ENCODE peak calls at places on chromosomes 11 and 22, in eight cellular contexts. O is CD4-positive, alpha-beta memory T cell; Y is CD8-positive, alpha-beta memory T cell; L is ovary; J is GM23248; T is colonic mucosa; E is astrocyte; I is kidney. X is an unnamed sample. For H3K4me1 and H3K36me3, the result is how much of the 10 kb centered on the place peaks cover.

GRCh38 chr11:66478823-66479740 is 1.2 kb upstream of the DPP3 start:
- DNase-seq in O (peak), Y (no peak), L (peak), J (peak), T (peak), E (peak), I (peak), X (no peak)

GRCh38 chr11:64876226-64876750 is 2.1 kb downstream of the EHD1 start:
- DNase-seq in O (no peak), Y (no peak), L (no peak), J (peak), T (no peak), E (no peak), I (peak), X (no peak)

GRCh38 chr11:33177676-33178336 is 16.5 kb upstream of the CSTF3 start:
- DNase-seq in O (no peak), Y (no peak), L (no peak), J (no peak), T (no peak), E (no peak), I (no peak), X (no peak)

GRCh38 chr11:83641511-83641910 is 355.3 kb upstream of the CCDC90B start:
- DNase-seq in O (no peak), Y (no peak), L (no peak), J (peak), T (no peak), E (no peak), I (no peak), X (no peak)

GRCh38 chr11:131253885-131254204 is 116.6 kb upstream of the NTM start:
- DNase-seq in O (no peak), Y (no peak), L (peak), J (peak), T (no peak), E (no peak), I (no peak), X (no peak)

GRCh38 chr11:105155679-105156078 is 16.1 kb upstream of the CARD18 start:
- DNase-seq in O (no peak), Y (no peak), L (no peak), J (no peak), T (no peak), E (no peak), I (no peak), X (no peak)

GRCh38 chr22:47395481-47395880 is 633.0 kb downstream of the TBC1D22A start:
- DNase-seq in O (no peak), Y (no peak), L (no peak), J (no peak), T (no peak), E (peak), I (peak), X (no peak)

GRCh38 chr11:8268530-8269461 is 5.1 kb upstream of the LMO1 start:
- DNase-seq in O (no peak), Y (no peak), L (peak), J (peak), T (no peak), E (no peak), I (peak), X (no peak)

GRCh38 chr11:110711776-110712642 is at the start of gene ARHGAP20:
- DNase-seq in O (peak), Y (peak), L (peak), J (peak), T (peak), E (peak), I (peak), X (no peak)

GRCh38 chr22:28907311-28908008 is 24.1 kb downstream of the ZNRF3 start:
- DNase-seq in O (no peak), Y (no peak), L (peak), J (no peak), T (no peak), E (no peak), I (no peak), X (no peak)

GRCh38 chr11:27563201-27563600 is 56.6 kb upstream of the LIN7C start:
- DNase-seq in O (no peak), Y (no peak), L (no peak), J (peak), T (no peak), E (peak), I (no peak), X (no peak)

DNA sequence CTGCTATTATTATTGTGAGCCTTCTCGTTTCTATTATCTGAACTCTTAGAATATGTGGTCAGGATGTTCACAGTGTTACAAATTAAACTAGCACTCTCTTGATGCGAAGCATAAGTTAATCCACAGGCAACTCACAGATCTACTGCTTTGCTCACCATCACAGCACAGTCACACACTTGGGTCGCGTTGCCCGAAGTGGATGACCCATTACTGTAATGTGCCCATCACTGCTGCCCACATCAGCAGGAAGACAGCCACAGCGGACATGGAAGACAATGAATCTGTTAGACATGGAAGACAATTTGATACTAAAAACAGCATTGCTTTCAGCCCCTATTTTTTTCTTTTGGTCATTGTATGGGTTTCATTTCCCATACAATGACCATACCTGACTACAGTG is 216.4 kb upstream of the B3GAT1 start:
- DNase-seq in O (no peak), Y (no peak), L (no peak), J (no peak), T (no peak), E (no peak), I (peak), X (no peak)
- H3K4me1 ChIP-seq in O (under half), Y (under half), L (under half), J (under half), T (under half), E (under half), I (under half), X (under half)

DNA sequence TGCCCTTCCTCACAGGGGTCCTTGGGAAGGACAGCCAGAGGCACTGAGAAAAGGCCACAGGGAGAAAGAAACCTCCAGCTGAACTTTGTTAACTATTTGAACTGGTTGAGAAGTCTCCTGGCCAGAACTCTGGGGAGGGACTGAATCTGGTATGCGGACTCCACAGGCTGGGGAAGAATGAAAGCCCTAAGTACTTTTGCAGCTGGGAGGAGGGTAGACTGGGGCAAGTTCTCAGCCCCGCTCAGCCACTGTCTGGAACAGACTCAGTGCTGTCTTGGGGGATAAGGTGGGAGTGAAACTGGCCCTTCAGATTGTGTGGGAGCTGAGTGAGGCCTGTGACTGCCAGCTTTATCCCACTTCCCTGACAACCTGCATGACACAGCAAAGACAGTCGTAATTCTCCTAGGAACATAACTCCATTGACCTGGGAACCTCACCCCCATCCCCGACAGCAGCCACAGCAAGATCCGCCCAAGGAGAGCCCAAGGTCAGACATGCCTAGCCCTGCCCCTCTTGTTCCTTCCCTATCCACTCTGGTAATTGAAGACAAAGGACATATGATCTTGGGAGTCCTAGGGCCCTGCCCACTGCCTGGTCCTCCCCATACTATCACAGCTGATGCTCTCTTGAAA is 475.1 kb upstream of the CNTN5 start:
- DNase-seq in O (no peak), Y (no peak), L (no peak), J (no peak), T (no peak), E (no peak), I (peak), X (no peak)
- H3K4me3 ChIP-seq in O (no peak), Y (no peak), L (no peak), J (no peak), T (no peak), E (no peak), I (no peak), X (no peak)

GRCh38 chr22:50282361-50283144 is 12.4 kb upstream of the MAPK11 start:
- DNase-seq in O (no peak), Y (no peak), L (no peak), J (peak), T (peak), E (peak), I (peak), X (no peak)

GRCh38 chr22:50280022-50280707 is 10.0 kb upstream of the MAPK11 start:
- DNase-seq in O (no peak), Y (no peak), L (no peak), J (no peak), T (no peak), E (no peak), I (no peak), X (no peak)

GRCh38 chr22:50281957-50282356 is 11.8 kb upstream of the MAPK11 start:
- DNase-seq in O (no peak), Y (no peak), L (no peak), J (no peak), T (no peak), E (no peak), I (no peak), X (no peak)

GRCh38 chr22:50280708-50281383 is 10.7 kb upstream of the MAPK11 start:
- DNase-seq in O (no peak), Y (no peak), L (no peak), J (no peak), T (no peak), E (no peak), I (no peak), X (no peak)

GRCh38 chr22:50281384-50281760 is 11.2 kb upstream of the MAPK11 start:
- DNase-seq in O (no peak), Y (no peak), L (no peak), J (no peak), T (no peak), E (no peak), I (no peak), X (no peak)
- H3K36me3 ChIP-seq in O (under half), Y (under half), L (under half), J (under half), T (under half), E (under half), I (under half), X (under half)

GRCh38 chr22:31215018-31215535 is 3.0 kb downstream of the LIMK2 start:
- DNase-seq in O (no peak), Y (no peak), L (no peak), J (no peak), T (peak), E (no peak), I (no peak), X (no peak)

GRCh38 chr22:31218565-31219262 is 6.6 kb downstream of the LIMK2 start:
- DNase-seq in O (no peak), Y (no peak), L (no peak), J (no peak), T (peak), E (no peak), I (no peak), X (no peak)

GRCh38 chr22:31221084-31221483 is 9.0 kb downstream of the LIMK2 start:
- DNase-seq in O (no peak), Y (no peak), L (no peak), J (no peak), T (no peak), E (no peak), I (no peak), X (no peak)

GRCh38 chr22:31212783-31213626 is 907 bp downstream of the LIMK2 start:
- DNase-seq in O (no peak), Y (no peak), L (no peak), J (peak), T (peak), E (no peak), I (no peak), X (no peak)

DNA sequence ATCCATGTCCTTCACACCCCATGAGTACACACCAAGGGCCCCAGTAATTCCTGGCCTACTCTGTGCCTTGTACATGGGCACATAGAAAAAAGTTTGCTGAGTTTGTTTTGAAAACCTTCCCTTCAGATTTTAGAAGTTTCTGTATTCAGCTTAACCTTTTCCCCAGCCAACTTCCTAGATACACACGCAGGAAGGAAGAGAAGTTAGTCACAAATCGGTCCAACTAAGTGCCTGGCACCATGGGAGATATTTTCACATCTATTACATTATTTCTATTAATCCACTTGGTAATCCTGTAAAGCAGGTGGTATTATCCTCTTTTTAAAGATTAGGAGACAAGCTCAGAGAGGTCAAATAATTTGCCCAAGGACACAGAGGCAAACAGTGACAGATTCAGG is 5.8 kb downstream of the LIMK2 start:
- DNase-seq in O (no peak), Y (no peak), L (no peak), J (peak), T (no peak), E (no peak), I (no peak), X (no peak)
- H3K4me1 ChIP-seq in O (under half), Y (under half), L (under half), J (under half), T (under half), E (under half), I (under half), X (under half)

GRCh38 chr11:69009441-69010211 is 3.4 kb downstream of the MRGPRF start:
- DNase-seq in O (no peak), Y (no peak), L (peak), J (peak), T (no peak), E (no peak), I (peak), X (no peak)

GRCh38 chr11:69006816-69007215 is 6.2 kb downstream of the MRGPRF start:
- DNase-seq in O (no peak), Y (no peak), L (no peak), J (no peak), T (no peak), E (no peak), I (no peak), X (no peak)

GRCh38 chr11:69010361-69010891 is 2.6 kb downstream of the MRGPRF start:
- DNase-seq in O (no peak), Y (no peak), L (peak), J (peak), T (no peak), E (no peak), I (no peak), X (no peak)

GRCh38 chr11:69007978-69008381 is 5.1 kb downstream of the MRGPRF start:
- DNase-seq in O (no peak), Y (no peak), L (peak), J (no peak), T (no peak), E (no peak), I (peak), X (no peak)

DNA sequence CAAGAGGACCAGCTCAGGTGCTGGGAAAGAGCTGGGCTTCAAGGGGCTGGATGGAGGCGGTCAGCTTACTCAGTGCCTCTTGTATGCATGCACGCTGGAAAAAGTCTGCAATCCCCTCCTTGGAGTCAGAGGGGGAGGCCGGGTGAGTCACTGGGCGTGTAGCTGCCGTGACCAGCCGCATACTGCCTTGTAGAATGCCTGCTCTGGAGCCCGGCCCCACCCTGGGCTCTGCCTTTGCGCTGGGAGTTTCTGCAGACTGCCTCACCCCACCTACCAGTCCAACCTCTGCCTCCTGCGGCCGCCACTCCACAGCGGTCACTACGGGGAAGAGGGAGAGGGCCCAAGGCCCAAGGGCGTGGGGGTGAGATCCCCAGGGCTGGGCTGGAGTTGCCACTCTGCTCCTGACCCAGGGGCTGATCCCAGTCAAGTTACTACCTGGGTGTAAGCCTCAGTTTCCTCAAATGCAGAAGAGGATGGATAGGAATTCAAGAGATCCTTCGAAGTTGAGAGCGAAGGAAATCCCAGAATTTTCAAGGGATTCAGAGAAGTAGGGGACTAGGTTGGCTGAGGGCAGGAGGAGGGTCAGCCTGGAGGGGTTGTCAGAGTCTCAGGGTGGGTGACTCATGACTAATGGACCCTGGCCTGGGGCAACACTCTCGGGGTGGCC is 4.1 kb downstream of the MRGPRF start:
- DNase-seq in O (no peak), Y (no peak), L (peak), J (peak), T (peak), E (peak), I (peak), X (no peak)
- H3K4me3 ChIP-seq in O (no peak), Y (no peak), L (no peak), J (peak), T (no peak), E (no peak), I (no peak), X (no peak)

X was measured in effector memory CD4-positive, alpha-beta T cell.